ENCODE peak calls at places on chromosomes 7 and 10, in nine cellular contexts. Q is cardiac fibroblast, V is heart left ventricle, F is GM13977, U is WERI-Rb-1, K is fibroblast of mammary gland, A is fibroblast of villous mesenchyme, Z is foreskin keratinocyte, W is body of pancreas. J is an unnamed sample.

GRCh38 chr7:1134951-1135350 is 25.0 kb downstream of the ZFAND2A start:
- DNase-seq in V (no peak), A (no peak), W (no peak), K (no peak), U (no peak), Q (no peak), Z (no peak), F (no peak), J (no peak)

GRCh38 chr10:120328647-120329046 is 128.4 kb upstream of the PLPP4 start:
- DNase-seq in A (no peak), K (no peak), Z (no peak), W (no peak), F (no peak), U (no peak), V (no peak), Q (no peak), J (no peak)

GRCh38 chr7:18198868-18199267 is 171.2 kb upstream of the PRPS1L1 start:
- DNase-seq in K (no peak), Q (no peak), U (no peak), A (no peak), F (no peak), Z (no peak), W (no peak), V (no peak), J (no peak)

GRCh38 chr10:122239578-122240257 is 31.4 kb upstream of the BTBD16 start:
- DNase-seq in K (peak; percentile 85), F (no peak), V (no peak), Q (peak; percentile 39), Z (no peak), A (no peak), U (no peak), W (no peak), J (no peak)

GRCh38 chr10:123808873-123809272 is 82.7 kb downstream of the CPXM2 start:
- DNase-seq in U (no peak), F (no peak), W (no peak), A (peak; percentile 49), V (no peak), Z (peak; percentile 65), Q (peak; percentile 61), K (peak; percentile 90), J (no peak)

GRCh38 chr7:51121945-51122425 is 194.6 kb downstream of the COBL start:
- DNase-seq in A (no peak), Q (peak; percentile 16), F (no peak), V (peak; percentile 79), W (peak; percentile 32), U (no peak), Z (no peak), K (no peak), J (no peak)

GRCh38 chr7:124649397-124650029 is 116.1 kb downstream of the GPR37 start:
- DNase-seq in W (no peak), K (no peak), A (peak; percentile 16), V (no peak), F (no peak), U (no peak), Q (no peak), Z (no peak), J (no peak)

GRCh38 chr7:36084485-36085091 is 68.5 kb upstream of the EEPD1 start:
- DNase-seq in V (no peak), U (peak; percentile 81), A (peak; percentile 58), Z (no peak), Q (peak; percentile 57), W (peak; percentile 86), F (no peak), K (peak; percentile 34), J (peak; percentile 69)

GRCh38 chr7:909358-910329 is 33.3 kb downstream of the GET4 start:
- DNase-seq in K (no peak), Z (no peak), F (no peak), V (peak; percentile 72), A (peak; percentile 30), U (no peak), W (no peak), Q (peak; percentile 54), J (no peak)

GRCh38 chr7:157700237-157701005 is 363.6 kb downstream of the DNAJB6 start:
- DNase-seq in V (no peak), K (no peak), F (no peak), W (peak; percentile 5), Q (no peak), Z (no peak), U (no peak), A (no peak), J (no peak)

GRCh38 chr7:100051611-100052010 is 2.0 kb downstream of the ZSCAN21 start:
- DNase-seq in W (no peak), A (no peak), K (no peak), Q (no peak), Z (no peak), U (no peak), F (no peak), V (no peak), J (no peak)

GRCh38 chr7:100049441-100050291 is at the start of gene ZSCAN21:
- DNase-seq in Z (peak; percentile 36), F (peak; percentile 87), K (peak; percentile 83), A (peak; percentile 89), V (peak; percentile 85), W (peak; percentile 81), Q (peak; percentile 86), U (peak; percentile 83), J (peak; percentile 92)

GRCh38 chr7:100048680-100049079 is 894 bp upstream of the ZSCAN21 start:
- DNase-seq in V (no peak), K (no peak), W (no peak), Z (no peak), Q (no peak), F (no peak), A (no peak), U (no peak), J (no peak)

GRCh38 chr7:100057006-100057405 is 7.4 kb downstream of the ZSCAN21 start:
- DNase-seq in A (no peak), K (no peak), Z (no peak), Q (no peak), U (no peak), F (no peak), W (no peak), V (no peak), J (no peak)

GRCh38 chr7:100053201-100053600 is 3.6 kb downstream of the ZSCAN21 start:
- DNase-seq in Q (peak; percentile 73), F (peak; percentile 53), K (peak; percentile 86), Z (peak; percentile 71), W (peak; percentile 71), U (peak; percentile 40), A (peak; percentile 83), V (peak; percentile 13), J (peak; percentile 24)
- TF ChIP-seq CTCF in Q (peak; percentile 13), F (peak; percentile 32), K (peak; percentile 17), Z (peak; percentile 81), W (no peak), U (no peak), A (peak; percentile 44), V (peak; percentile 31), J (no peak)

DNA sequence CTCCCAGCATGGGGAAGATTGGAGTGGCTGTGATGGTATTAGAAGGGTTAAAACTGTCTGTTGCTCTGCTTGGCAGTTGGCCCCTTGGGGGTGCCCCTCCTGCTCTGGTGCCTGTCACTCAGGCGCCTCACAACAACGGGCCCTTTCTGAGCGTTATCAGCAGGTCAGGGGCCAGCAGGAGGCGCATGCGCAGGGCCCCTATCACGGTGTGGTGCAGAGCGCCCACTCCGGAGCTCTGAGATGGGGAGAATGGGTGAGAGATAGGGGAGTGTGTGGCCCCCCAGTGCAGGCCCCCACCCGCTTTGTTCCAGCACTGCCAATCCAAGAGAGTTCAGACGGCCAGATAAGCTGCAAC is 24.8 kb downstream of the GBX1 start:
- DNase-seq in A (no peak), Z (no peak), W (peak; percentile 35), V (no peak), K (no peak), Q (no peak), F (no peak), U (peak; percentile 10), J (no peak)
- TF ChIP-seq CTCF in A (no peak), Z (peak; percentile 4), W (no peak), V (no peak), K (no peak), Q (no peak), F (no peak), U (no peak), J (no peak)

GRCh38 chr7:101507791-101508252 is 121.3 kb downstream of the MYL10 start:
- DNase-seq in F (peak; percentile 57), W (peak; percentile 14), V (no peak), Z (no peak), K (peak; percentile 42), U (peak; percentile 69), Q (peak; percentile 44), A (peak; percentile 24), J (peak; percentile 64)

GRCh38 chr7:101516849-101517248 is 112.2 kb downstream of the MYL10 start:
- DNase-seq in W (no peak), K (no peak), Q (no peak), A (no peak), Z (no peak), U (no peak), V (no peak), F (no peak), J (no peak)

GRCh38 chr7:101507327-101507726 is 121.8 kb downstream of the MYL10 start:
- DNase-seq in Q (no peak), V (no peak), Z (no peak), F (no peak), K (no peak), W (no peak), A (no peak), U (no peak), J (no peak)

GRCh38 chr7:101510297-101510696 is 118.8 kb downstream of the MYL10 start:
- DNase-seq in Q (no peak), Z (no peak), W (no peak), V (no peak), A (no peak), F (no peak), K (no peak), U (no peak), J (no peak)

GRCh38 chr7:101511965-101512364 is 117.1 kb downstream of the MYL10 start:
- DNase-seq in Q (no peak), F (no peak), V (no peak), W (no peak), U (no peak), K (no peak), A (no peak), Z (no peak), J (no peak)
- TF ChIP-seq CTCF in Q (no peak), F (no peak), V (no peak), W (no peak), U (no peak), K (no peak), A (no peak), Z (no peak), J (no peak)

GRCh38 chr7:150420987-150421674 is 29.3 kb upstream of the GIMAP8 start:
- DNase-seq in F (peak; percentile 88), A (peak; percentile 77), Q (peak; percentile 79), Z (no peak), K (peak; percentile 69), U (peak; percentile 87), V (peak; percentile 76), W (peak; percentile 86), J (peak; percentile 89)

GRCh38 chr7:150417239-150417638 is 33.2 kb upstream of the GIMAP8 start:
- DNase-seq in A (no peak), F (no peak), K (no peak), Q (no peak), U (no peak), Z (no peak), V (no peak), W (peak; percentile 4), J (no peak)

GRCh38 chr7:150415161-150416160 is 35.0 kb upstream of the GIMAP8 start:
- DNase-seq in K (no peak), Q (no peak), F (no peak), A (no peak), W (peak; percentile 9), U (no peak), Z (no peak), V (no peak), J (no peak)

GRCh38 chr7:150420242-150420641 is 30.2 kb upstream of the GIMAP8 start:
- DNase-seq in V (no peak), A (no peak), U (no peak), K (no peak), Z (no peak), F (no peak), W (peak; percentile 1), Q (no peak), J (no peak)

GRCh38 chr7:150417863-150418262 is 32.6 kb upstream of the GIMAP8 start:
- DNase-seq in F (no peak), V (no peak), K (no peak), Q (no peak), U (no peak), W (peak; percentile 1), A (no peak), Z (no peak), J (no peak)
- TF ChIP-seq CTCF in F (peak; percentile 40), V (no peak), K (peak; percentile 20), Q (peak; percentile 17), U (peak; percentile 19), W (no peak), A (no peak), Z (peak; percentile 17), J (no peak)

J was measured in glutamatergic neuron.